ENCODE peak calls at places on chromosome 14, in four cellular contexts. Q is WERI-Rb-1, J is kidney epithelial cell, C is GM23248. P is an unnamed sample. For H3K27me3, the result is how much of the 10 kb centered on the place peaks cover.

GRCh38 chr14:99527427-99528076 is 46.3 kb downstream of the CCNK start:
- DNase-seq in Q (no peak), J (no peak), C (peak), P (no peak)

GRCh38 chr14:106013879-106014376 is 487.5 kb downstream of the TMEM121 start:
- DNase-seq in J (no peak), C (no peak), Q (no peak), P (no peak)

GRCh38 chr14:59283380-59283779 is 94.9 kb downstream of the DAAM1 start:
- DNase-seq in Q (no peak), C (peak), J (peak), P (no peak)

GRCh38 chr14:23123419-23123818 is 4.4 kb upstream of the CEBPE start:
- DNase-seq in C (no peak), Q (peak), J (no peak), P (peak)

GRCh38 chr14:42424501-42424900 is 817.8 kb downstream of the LRFN5 start:
- DNase-seq in Q (no peak), C (peak), J (no peak), P (no peak)

GRCh38 chr14:78107171-78107570 is 63.0 kb upstream of the NRXN3 start:
- DNase-seq in J (no peak), Q (peak), C (no peak), P (no peak)

GRCh38 chr14:98606041-98606640 is 665.9 kb downstream of the BCL11B start:
- DNase-seq in C (no peak), Q (no peak), J (no peak), P (no peak)

GRCh38 chr14:74786916-74787315 is 23.8 kb downstream of the YLPM1 start:
- DNase-seq in C (peak), J (no peak), Q (no peak), P (no peak)

GRCh38 chr14:93790966-93791365 is 2.7 kb upstream of the PRIMA1 start:
- DNase-seq in C (no peak), Q (no peak), J (no peak), P (no peak)
- H3K27me3 ChIP-seq in C (under half), Q (under half), J (under half), P (under half)

GRCh38 chr14:103374121-103374520 is 11.1 kb upstream of the MARK3 start:
- DNase-seq in Q (no peak), C (no peak), J (no peak), P (peak)
- H3K27me3 ChIP-seq in Q (under half), C (under half), J (under half), P (under half)

GRCh38 chr14:60634153-60634552 is 15.1 kb downstream of the SIX1 start:
- DNase-seq in Q (no peak), C (no peak), J (no peak), P (no peak)

GRCh38 chr14:60640859-60641721 is 8.2 kb downstream of the SIX1 start:
- DNase-seq in Q (no peak), C (no peak), J (no peak), P (no peak)

GRCh38 chr14:60637138-60637489 is 12.2 kb downstream of the SIX1 start:
- DNase-seq in J (no peak), Q (no peak), C (no peak), P (no peak)

GRCh38 chr14:60639677-60640076 is 9.6 kb downstream of the SIX1 start:
- DNase-seq in Q (no peak), J (no peak), C (no peak), P (no peak)

DNA sequence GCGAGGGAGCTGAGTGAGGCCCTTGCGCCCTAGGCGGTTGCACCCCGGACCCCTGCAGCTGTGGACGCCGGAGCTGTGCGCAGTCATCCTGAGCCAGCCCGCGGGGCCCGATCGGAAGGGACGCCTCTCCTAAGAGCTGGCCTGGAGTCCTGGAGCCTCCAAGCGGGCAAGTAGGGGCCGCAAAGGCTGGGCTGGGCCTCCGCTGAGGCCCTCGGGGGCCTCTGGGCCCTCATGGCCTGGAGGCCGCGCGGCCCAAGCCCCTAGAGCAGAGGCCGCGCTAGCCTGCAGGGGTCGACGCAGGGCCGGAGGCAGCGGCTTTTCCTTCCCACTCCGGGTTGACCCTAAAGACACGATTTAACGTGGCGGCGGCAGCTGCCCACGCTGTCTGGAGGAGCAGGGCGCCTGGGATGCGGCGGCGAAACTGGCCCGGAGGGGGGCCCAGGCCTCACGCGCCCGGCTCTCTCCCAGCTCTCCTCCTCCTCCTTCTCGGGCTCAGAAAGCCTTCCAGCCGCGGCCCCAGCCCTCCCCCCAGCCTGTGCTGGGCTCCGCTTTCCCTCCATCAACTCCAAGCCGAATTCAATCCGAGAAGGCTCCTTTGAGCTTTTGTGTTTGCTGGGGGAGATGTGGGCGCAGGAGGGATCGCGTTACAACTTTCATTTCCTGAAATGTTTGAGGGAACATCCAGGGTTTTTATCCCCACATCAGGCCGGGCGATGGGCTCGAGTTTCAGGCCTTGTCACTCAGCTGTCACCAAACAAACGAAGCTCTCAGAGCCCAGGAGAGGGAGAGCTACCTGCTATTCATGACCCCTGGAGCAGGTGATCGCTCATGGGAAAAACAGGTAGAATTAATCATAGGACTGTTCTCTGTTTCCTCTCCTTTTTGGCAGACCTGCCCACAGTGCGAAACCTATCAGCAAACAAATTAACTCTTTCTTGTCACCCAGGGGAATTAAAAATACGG is 11.5 kb downstream of the SIX1 start:
- DNase-seq in C (peak), Q (no peak), J (no peak), P (peak)
- H3K27me3 ChIP-seq in C (under half), Q (under half), J (under half), P (under half)

GRCh38 chr14:96754845-96755184 is 42.4 kb upstream of the VRK1 start:
- DNase-seq in C (no peak), J (no peak), Q (peak), P (peak)
- H3K27me3 ChIP-seq in C (under half), J (under half), Q (under half), P (under half)

GRCh38 chr14:104845834-104846441 is 19.1 kb upstream of the CEP170B start:
- DNase-seq in C (no peak), Q (no peak), J (no peak), P (no peak)
- H3K27me3 ChIP-seq in C (under half), Q (under half), J (under half), P (under half)

DNA sequence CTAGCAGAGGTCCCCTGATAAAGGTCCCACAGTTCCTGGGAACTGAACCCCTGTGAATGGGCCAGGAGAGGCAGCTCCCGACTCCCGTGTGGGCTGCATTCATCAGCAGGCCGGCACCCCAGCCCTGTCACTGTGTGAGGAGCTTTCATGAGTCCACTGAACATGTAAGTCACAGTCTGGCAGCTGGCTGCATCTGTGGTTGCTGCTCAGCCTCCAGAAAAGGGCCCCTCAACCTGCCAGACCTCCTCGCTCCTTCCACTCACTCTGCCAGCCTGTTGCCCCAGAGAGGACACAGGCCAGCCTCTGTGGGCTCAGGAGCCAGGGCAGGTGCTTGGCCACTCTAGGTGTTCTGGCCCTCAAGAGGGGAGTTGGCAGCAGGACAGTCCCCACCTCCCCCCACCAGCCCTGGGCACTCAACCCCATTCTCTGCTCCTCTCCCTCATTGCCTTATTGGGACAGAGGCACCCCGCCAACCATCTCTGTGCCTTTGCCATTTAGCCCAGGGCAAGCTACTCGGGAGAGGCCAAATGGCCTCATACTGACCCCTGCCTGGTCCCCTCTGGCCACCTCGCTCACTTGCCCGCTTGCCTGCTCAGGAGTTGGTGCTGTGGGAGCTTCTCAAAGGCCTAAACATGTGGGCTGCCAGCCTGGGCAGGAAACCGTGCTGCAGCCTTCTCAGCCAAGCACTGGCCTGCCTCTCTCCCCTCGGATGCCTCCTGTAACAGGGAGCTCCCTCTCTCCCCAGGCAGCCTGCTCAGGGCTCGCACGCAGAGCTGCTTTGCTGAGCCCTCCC is 1.9 kb downstream of the RTL1 start:
- DNase-seq in J (no peak), Q (no peak), C (no peak), P (no peak)
- H3K27me3 ChIP-seq in J (under half), Q (half or more), C (under half), P (under half)

GRCh38 chr14:81446279-81447007 is 46.3 kb upstream of the STON2 start:
- DNase-seq in Q (no peak), C (no peak), J (no peak), P (no peak)

GRCh38 chr14:81437226-81437625 is 37.1 kb upstream of the STON2 start:
- DNase-seq in C (no peak), J (no peak), Q (no peak), P (no peak)

GRCh38 chr14:81436296-81437138 is 36.4 kb upstream of the STON2 start:
- DNase-seq in C (peak), J (no peak), Q (peak), P (peak)

GRCh38 chr14:81440041-81440440 is 39.9 kb upstream of the STON2 start:
- DNase-seq in J (no peak), Q (no peak), C (no peak), P (no peak)

DNA sequence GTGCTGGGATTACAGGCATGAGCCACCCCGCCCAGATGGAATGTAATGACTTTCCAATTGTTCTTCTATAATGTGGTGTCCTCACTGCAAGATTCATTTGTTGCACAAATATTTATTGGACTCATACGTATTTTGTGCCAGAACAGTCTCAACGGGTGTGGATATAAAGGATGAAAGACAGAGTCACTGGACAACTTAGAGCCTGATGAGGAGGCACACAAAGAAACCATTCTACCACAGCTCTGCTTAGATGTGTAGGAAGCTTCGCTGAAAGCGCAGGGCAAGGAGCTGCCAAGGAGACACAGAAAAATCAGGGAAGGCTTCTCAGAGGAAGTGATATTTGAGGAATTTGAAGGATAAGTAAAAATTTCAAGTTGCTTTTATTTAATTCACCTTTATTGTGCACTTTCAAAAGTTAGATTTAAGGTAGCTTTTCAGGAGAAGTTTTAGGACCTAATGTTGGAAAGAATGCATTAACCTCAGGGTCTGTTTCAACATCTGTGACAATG is 41.6 kb upstream of the STON2 start:
- DNase-seq in C (no peak), J (no peak), Q (no peak), P (no peak)
- H3K27me3 ChIP-seq in C (half or more), J (under half), Q (under half), P (under half)

DNA sequence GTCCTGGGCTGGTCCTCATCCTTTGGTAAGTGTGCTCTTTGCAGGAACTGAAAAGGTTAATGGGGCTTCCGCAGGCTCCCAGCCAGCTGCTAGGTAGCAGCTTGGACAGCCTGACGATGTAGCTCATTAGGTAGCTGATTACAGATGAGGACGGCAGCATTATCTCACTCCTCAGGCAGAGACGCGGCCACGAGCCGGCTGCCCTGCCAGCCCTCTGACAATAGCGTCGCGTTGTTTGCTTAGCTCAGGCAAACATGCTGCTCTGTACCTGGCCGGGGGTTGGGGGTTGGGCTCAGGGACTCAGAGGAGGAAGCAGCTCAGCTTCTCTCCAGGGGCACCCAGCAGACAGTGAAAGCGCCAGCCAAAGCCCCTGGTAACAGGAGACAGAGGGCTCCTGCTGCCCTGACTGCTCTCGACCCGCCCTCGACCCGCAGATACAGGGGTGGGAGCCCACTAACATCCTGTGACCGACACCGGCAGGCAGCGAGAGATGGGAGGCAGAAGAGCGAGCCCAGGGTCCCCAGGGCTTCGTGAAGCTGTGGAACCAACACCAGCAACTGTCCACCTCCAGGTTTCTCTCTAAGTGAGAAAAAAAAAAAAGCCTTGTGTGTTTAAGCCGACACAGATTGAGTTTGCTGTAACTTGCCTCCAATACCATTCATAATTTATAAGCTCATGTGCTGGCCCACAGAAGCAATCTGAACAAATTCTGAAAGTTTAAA is 53.4 kb upstream of the DLK1 start:
- DNase-seq in C (no peak), Q (peak), J (no peak), P (no peak)
- H3K27me3 ChIP-seq in C (half or more), Q (under half), J (half or more), P (under half)